ENCODE peak calls at places on chromosomes 1 and 21, in four cellular contexts. One of them, this sample, is unnamed.
A peak's percentile ranks its signal among the peaks of the same experiment; 100 is the strongest.

GRCh38 chr1:43554444-43554992 is 23.8 kb downstream of the PTPRF start:
- DNase-seq in MM.1S: peak; percentile 39
- DNase-seq in BJ: no peak
- DNase-seq in AG04450: no peak
- DNase-seq in this sample: peak; percentile 45

GRCh38 chr1:110671323-110671722 is 3.4 kb downstream of the KCNA3 start:
- DNase-seq in AG04450: no peak
- DNase-seq in BJ: no peak
- DNase-seq in MM.1S: peak; percentile 57
- DNase-seq in this sample: peak; percentile 30

GRCh38 chr1:243713470-243714186 is 136.4 kb downstream of the AKT3 start:
- DNase-seq in BJ: peak; percentile 55
- DNase-seq in AG04450: no peak
- DNase-seq in MM.1S: no peak
- DNase-seq in this sample: no peak

GRCh38 chr1:53320646-53321045 is 7.2 kb downstream of the LRP8 start:
- DNase-seq in MM.1S: no peak
- DNase-seq in BJ: no peak
- DNase-seq in AG04450: no peak
- DNase-seq in this sample: no peak

GRCh38 chr1:114116086-114116485 is 37.6 kb downstream of the SYT6 start:
- DNase-seq in BJ: no peak
- DNase-seq in MM.1S: no peak
- DNase-seq in AG04450: no peak
- DNase-seq in this sample: peak; percentile 21

GRCh38 chr1:30572192-30572591 is 151.2 kb downstream of the MATN1 start:
- DNase-seq in BJ: no peak
- DNase-seq in AG04450: no peak
- DNase-seq in MM.1S: no peak
- DNase-seq in this sample: no peak

GRCh38 chr1:234218078-234218477 is 155.2 kb upstream of the COA6 start:
- DNase-seq in MM.1S: no peak
- DNase-seq in AG04450: no peak
- DNase-seq in BJ: no peak
- DNase-seq in this sample: no peak

GRCh38 chr21:31683029-31683428 is 23.5 kb downstream of the SOD1 start:
- DNase-seq in AG04450: no peak
- DNase-seq in BJ: no peak
- DNase-seq in MM.1S: no peak
- DNase-seq in this sample: no peak

GRCh38 chr1:221439008-221439733 is 302.7 kb downstream of the DUSP10 start:
- DNase-seq in BJ: no peak
- DNase-seq in MM.1S: no peak
- DNase-seq in AG04450: peak; percentile 61
- DNase-seq in this sample: peak; percentile 77

GRCh38 chr1:197222025-197222685 is 45.9 kb upstream of the CRB1 start:
- DNase-seq in AG04450: no peak
- DNase-seq in MM.1S: no peak
- DNase-seq in BJ: no peak
- DNase-seq in this sample: no peak

GRCh38 chr21:45054927-45055612 is 19.3 kb upstream of the ADARB1 start:
- DNase-seq in MM.1S: peak; percentile 33
- DNase-seq in AG04450: no peak
- DNase-seq in BJ: no peak
- DNase-seq in this sample: no peak

GRCh38 chr1:36836916-36837315 is 197.4 kb downstream of the GRIK3 start:
- DNase-seq in MM.1S: no peak
- DNase-seq in AG04450: no peak
- DNase-seq in BJ: no peak
- DNase-seq in this sample: no peak

GRCh38 chr1:184416476-184416875 is 29.6 kb downstream of the C1orf21 start:
- DNase-seq in AG04450: no peak
- DNase-seq in MM.1S: no peak
- DNase-seq in BJ: no peak
- DNase-seq in this sample: no peak

GRCh38 chr1:938088-938683 is 14.5 kb downstream of the SAMD11 start:
- DNase-seq in BJ: no peak
- DNase-seq in MM.1S: peak; percentile 10
- DNase-seq in AG04450: no peak
- DNase-seq in this sample: no peak

GRCh38 chr1:198934901-198935301 is 296.1 kb downstream of the PTPRC start:
- DNase-seq in MM.1S: no peak
- DNase-seq in BJ: no peak
- DNase-seq in AG04450: no peak
- DNase-seq in this sample: peak; percentile 29

GRCh38 chr1:60425528-60425927 is 352.0 kb upstream of the C1orf87 start:
- DNase-seq in MM.1S: no peak
- DNase-seq in AG04450: no peak
- DNase-seq in BJ: no peak
- DNase-seq in this sample: peak; percentile 1

GRCh38 chr1:199685369-199685768 is 342.1 kb upstream of the NR5A2 start:
- DNase-seq in MM.1S: no peak
- DNase-seq in BJ: peak; percentile 16
- DNase-seq in AG04450: no peak
- DNase-seq in this sample: no peak

GRCh38 chr1:16396591-16396990 is 29.5 kb downstream of the SZRD1 start:
- DNase-seq in AG04450: peak; percentile 37
- DNase-seq in MM.1S: no peak
- DNase-seq in BJ: no peak
- DNase-seq in this sample: no peak

GRCh38 chr21:46347791-46348381 is 23.9 kb downstream of the PCNT start:
- DNase-seq in BJ: no peak
- DNase-seq in MM.1S: no peak
- DNase-seq in AG04450: no peak
- DNase-seq in this sample: no peak

GRCh38 chr1:218584418-218585155 is 239.5 kb downstream of the TGFB2 start:
- DNase-seq in BJ: no peak
- DNase-seq in AG04450: no peak
- DNase-seq in MM.1S: no peak
- DNase-seq in this sample: no peak

GRCh38 chr1:236728752-236729151 is 42.5 kb downstream of the ACTN2 start:
- DNase-seq in AG04450: no peak
- DNase-seq in MM.1S: no peak
- DNase-seq in BJ: no peak
- DNase-seq in this sample: no peak

GRCh38 chr21:35400233-35400939 is 351.3 kb upstream of the RUNX1 start:
- DNase-seq in BJ: no peak
- DNase-seq in AG04450: peak; percentile 11
- DNase-seq in MM.1S: peak; percentile 89
- DNase-seq in this sample: peak; percentile 68

GRCh38 chr21:36125513-36126121 is 9.3 kb upstream of the CBR3 start:
- DNase-seq in BJ: no peak
- DNase-seq in AG04450: no peak
- DNase-seq in MM.1S: peak; percentile 83
- DNase-seq in this sample: peak; percentile 69

GRCh38 chr1:168892945-168893344 is 163.9 kb upstream of the DPT start:
- DNase-seq in BJ: no peak
- DNase-seq in MM.1S: no peak
- DNase-seq in AG04450: no peak
- DNase-seq in this sample: no peak

GRCh38 chr1:57112148-57112547 is 146.3 kb upstream of the C8B start:
- DNase-seq in AG04450: no peak
- DNase-seq in BJ: no peak
- DNase-seq in MM.1S: no peak
- DNase-seq in this sample: no peak

GRCh38 chr1:222547944-222548671 is at the start of gene HHIPL2:
- DNase-seq in MM.1S: no peak
- DNase-seq in BJ: no peak
- DNase-seq in AG04450: no peak
- DNase-seq in this sample: no peak

GRCh38 chr1:222547260-222547614 is 667 bp downstream of the HHIPL2 start:
- DNase-seq in MM.1S: no peak
- DNase-seq in AG04450: no peak
- DNase-seq in BJ: no peak
- DNase-seq in this sample: no peak

GRCh38 chr1:222543817-222544216 is 4.1 kb downstream of the HHIPL2 start:
- DNase-seq in AG04450: no peak
- DNase-seq in MM.1S: no peak
- DNase-seq in BJ: no peak
- DNase-seq in this sample: no peak

GRCh38 chr1:222546091-222546490 is 1.8 kb downstream of the HHIPL2 start:
- DNase-seq in AG04450: no peak
- DNase-seq in BJ: no peak
- DNase-seq in MM.1S: no peak
- DNase-seq in this sample: no peak

GRCh38 chr1:222546548-222547259 is 1.2 kb downstream of the HHIPL2 start:
- DNase-seq in MM.1S: no peak
- DNase-seq in BJ: peak; percentile 62
- DNase-seq in AG04450: peak; percentile 46
- DNase-seq in this sample: no peak
- TF ChIP-seq CTCF in MM.1S: no peak
- TF ChIP-seq CTCF in BJ: no peak
- TF ChIP-seq CTCF in AG04450: peak; percentile 20
- TF ChIP-seq CTCF in this sample: no peak

DNA sequence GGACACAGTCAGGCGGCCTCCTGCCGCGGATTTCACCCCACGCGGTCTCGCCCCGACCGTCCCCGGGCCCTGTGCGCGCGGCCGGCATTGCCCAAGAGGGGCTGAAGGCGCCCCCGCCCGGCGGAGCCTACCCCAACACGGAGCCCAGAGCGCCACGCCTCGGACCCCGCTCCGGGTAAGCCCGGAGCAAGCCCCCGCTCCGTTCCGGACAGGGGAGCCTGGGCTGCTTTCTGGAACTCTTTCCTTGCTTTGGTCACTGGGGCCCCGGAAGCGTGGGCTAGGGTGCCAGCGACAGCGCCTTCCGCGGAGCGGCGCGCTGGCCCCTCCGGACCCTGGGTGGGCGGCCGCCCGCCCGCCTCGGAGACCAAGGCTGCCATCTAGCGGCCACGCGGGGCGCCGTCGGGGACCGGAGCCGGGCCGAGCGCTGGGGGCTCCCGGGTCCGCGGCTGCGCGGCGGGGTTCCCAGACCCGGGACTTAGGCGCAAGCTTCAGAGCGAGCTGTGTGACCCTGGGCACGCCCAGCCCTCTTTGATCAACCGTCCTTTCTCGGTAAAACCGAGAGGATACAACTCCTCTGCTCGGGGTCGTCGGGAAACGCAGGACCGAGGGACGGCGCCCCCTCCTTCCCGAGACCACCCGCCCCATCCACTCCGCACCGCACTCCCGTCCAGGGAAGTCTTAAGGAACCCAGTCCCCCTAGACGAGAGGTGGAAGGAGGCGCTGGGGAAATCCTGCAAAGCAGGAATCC is 41.4 kb downstream of the RRAGC start:
- DNase-seq in BJ: no peak
- DNase-seq in AG04450: no peak
- DNase-seq in MM.1S: peak; percentile 22
- DNase-seq in this sample: peak; percentile 36
- TF ChIP-seq CTCF in BJ: no peak
- TF ChIP-seq CTCF in AG04450: peak; percentile 46
- TF ChIP-seq CTCF in MM.1S: peak; percentile 74
- TF ChIP-seq CTCF in this sample: peak; percentile 82

GRCh38 chr1:235642943-235643371 is 6.6 kb downstream of the GNG4 start:
- DNase-seq in AG04450: no peak
- DNase-seq in BJ: no peak
- DNase-seq in MM.1S: no peak
- DNase-seq in this sample: no peak
- TF ChIP-seq CTCF in AG04450: no peak
- TF ChIP-seq CTCF in BJ: no peak
- TF ChIP-seq CTCF in MM.1S: no peak
- TF ChIP-seq CTCF in this sample: no peak

DNA sequence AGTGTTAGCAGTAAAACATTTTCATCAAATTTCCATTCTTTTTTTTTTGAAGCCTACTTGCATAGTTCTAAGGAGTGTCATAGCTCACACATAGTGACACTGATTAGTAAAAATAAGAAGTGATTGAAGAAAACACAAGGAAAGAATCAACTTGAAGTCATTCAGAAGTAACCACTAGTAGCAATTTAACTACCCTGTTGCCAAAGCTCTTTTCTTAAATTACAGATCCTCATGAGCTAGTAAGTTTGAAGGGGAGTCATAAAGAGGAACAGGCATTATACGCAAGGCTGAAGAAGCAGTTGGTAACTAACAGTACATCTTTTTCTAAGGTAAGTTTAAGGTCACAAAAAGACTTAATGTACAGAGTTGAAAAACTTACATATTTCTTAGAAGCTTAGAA is 332.2 kb downstream of the CHRM3 start:
- DNase-seq in BJ: no peak
- DNase-seq in MM.1S: no peak
- DNase-seq in AG04450: no peak
- DNase-seq in this sample: no peak
- TF ChIP-seq CTCF in BJ: no peak
- TF ChIP-seq CTCF in MM.1S: no peak
- TF ChIP-seq CTCF in AG04450: no peak
- TF ChIP-seq CTCF in this sample: no peak

GRCh38 chr1:3651011-3651938 is 1.0 kb upstream of the TP73 start:
- DNase-seq in MM.1S: no peak
- DNase-seq in AG04450: no peak
- DNase-seq in BJ: no peak
- DNase-seq in this sample: peak; percentile 62

GRCh38 chr1:3646596-3646995 is 3.3 kb downstream of the WRAP73 start:
- DNase-seq in MM.1S: no peak
- DNase-seq in BJ: no peak
- DNase-seq in AG04450: no peak
- DNase-seq in this sample: no peak

GRCh38 chr1:3650248-3651010 is 526 bp upstream of the WRAP73 start:
- DNase-seq in AG04450: no peak
- DNase-seq in BJ: no peak
- DNase-seq in MM.1S: no peak
- DNase-seq in this sample: no peak

GRCh38 chr1:3651939-3652537 is at the start of gene TP73:
- DNase-seq in AG04450: no peak
- DNase-seq in BJ: no peak
- DNase-seq in MM.1S: peak; percentile 53
- DNase-seq in this sample: peak; percentile 84

GRCh38 chr1:3649342-3650247 is at the start of gene WRAP73:
- DNase-seq in AG04450: peak; percentile 75
- DNase-seq in BJ: peak; percentile 59
- DNase-seq in MM.1S: peak; percentile 97
- DNase-seq in this sample: peak; percentile 97
- TF ChIP-seq CTCF in AG04450: peak; percentile 36
- TF ChIP-seq CTCF in BJ: peak; percentile 30
- TF ChIP-seq CTCF in MM.1S: peak; percentile 33
- TF ChIP-seq CTCF in this sample: peak; percentile 35

GRCh38 chr1:177190308-177190970 is 19.7 kb downstream of the BRINP2 start:
- DNase-seq in MM.1S: no peak
- DNase-seq in BJ: no peak
- DNase-seq in AG04450: no peak
- DNase-seq in this sample: no peak

GRCh38 chr1:177181280-177181630 is 10.5 kb downstream of the BRINP2 start:
- DNase-seq in BJ: no peak
- DNase-seq in MM.1S: no peak
- DNase-seq in AG04450: no peak
- DNase-seq in this sample: no peak

GRCh38 chr1:177181631-177182291 is 11.0 kb downstream of the BRINP2 start:
- DNase-seq in BJ: no peak
- DNase-seq in MM.1S: peak; percentile 93
- DNase-seq in AG04450: no peak
- DNase-seq in this sample: peak; percentile 55

GRCh38 chr1:177183801-177184200 is 13.0 kb downstream of the BRINP2 start:
- DNase-seq in BJ: no peak
- DNase-seq in MM.1S: peak; percentile 27
- DNase-seq in AG04450: no peak
- DNase-seq in this sample: no peak

GRCh38 chr1:177185209-177185608 is 14.5 kb downstream of the BRINP2 start:
- DNase-seq in BJ: no peak
- DNase-seq in AG04450: no peak
- DNase-seq in MM.1S: no peak
- DNase-seq in this sample: no peak
- TF ChIP-seq CTCF in BJ: peak; percentile 58
- TF ChIP-seq CTCF in AG04450: peak; percentile 63
- TF ChIP-seq CTCF in MM.1S: peak; percentile 55
- TF ChIP-seq CTCF in this sample: peak; percentile 43

This sample was measured in GM12865.